ENCODE peak calls at places on chromosomes 6 and 20, in six cellular contexts. G, Y, M, K, Z and I are unnamed samples.

GRCh38 chr6:95133578-95133977 is 443.8 kb upstream of the MANEA start:
- DNase-seq in K (no peak), M (no peak), G (no peak), Z (no peak), Y (no peak), I (no peak)

GRCh38 chr6:81747327-81747726 is 5.2 kb downstream of the TENT5A start:
- DNase-seq in K (no peak), Y (no peak), M (no peak), G (no peak), Z (no peak), I (no peak)

GRCh38 chr6:80742481-80742880 is 636.0 kb downstream of the BCKDHB start:
- DNase-seq in G (no peak), Y (no peak), K (peak), Z (no peak), M (no peak), I (peak)

GRCh38 chr20:669573-669972 is 6.0 kb downstream of the SCRT2 start:
- DNase-seq in Z (no peak), G (no peak), M (no peak), Y (no peak), K (no peak), I (no peak)

GRCh38 chr6:140912686-140913085 is 1220.0 kb upstream of the GJE1 start:
- DNase-seq in M (no peak), K (no peak), G (no peak), Z (no peak), Y (no peak), I (no peak)

GRCh38 chr20:48406462-48407235 is 421.1 kb downstream of the PREX1 start:
- DNase-seq in Z (no peak), M (no peak), K (no peak), Y (no peak), G (no peak), I (no peak)

GRCh38 chr20:53080969-53081871 is 109.1 kb downstream of the TSHZ2 start:
- DNase-seq in G (no peak), Y (no peak), K (no peak), M (peak), Z (peak), I (no peak)

GRCh38 chr6:36078159-36078558 is 50.6 kb downstream of the MAPK14 start:
- DNase-seq in Z (no peak), K (no peak), M (no peak), Y (no peak), G (no peak), I (no peak)

GRCh38 chr6:43331876-43332275 is 23.2 kb upstream of the CRIP3 start:
- DNase-seq in K (no peak), Z (no peak), M (no peak), Y (no peak), G (no peak), I (no peak)

GRCh38 chr6:134373282-134373922 is 55.5 kb upstream of the SGK1 start:
- DNase-seq in Z (peak), K (peak), M (peak), Y (no peak), G (no peak), I (no peak)

GRCh38 chr6:4358414-4359107 is 223.2 kb upstream of the ECI2 start:
- DNase-seq in G (peak), M (peak), Z (peak), K (peak), Y (peak), I (peak)

GRCh38 chr6:36357872-36358234 is 21.2 kb upstream of the BNIP5 start:
- DNase-seq in Z (no peak), M (no peak), G (no peak), K (no peak), Y (no peak), I (peak)

GRCh38 chr6:41502607-41503434 is 43.4 kb upstream of the FOXP4 start:
- DNase-seq in Z (no peak), K (peak), M (no peak), G (peak), Y (no peak), I (no peak)

GRCh38 chr6:88004707-88005106 is 42.9 kb upstream of the SPACA1 start:
- DNase-seq in Y (no peak), G (no peak), K (no peak), Z (no peak), M (no peak), I (no peak)

GRCh38 chr6:158327216-158327615 is 15.0 kb downstream of the TULP4 start:
- DNase-seq in G (no peak), K (no peak), Z (no peak), M (no peak), Y (no peak), I (no peak)

GRCh38 chr20:44089987-44090674 is 96.9 kb downstream of the JPH2 start:
- DNase-seq in M (peak), Y (peak), Z (peak), G (no peak), K (no peak), I (peak)

GRCh38 chr6:39880521-39881048 is 53.7 kb downstream of the MOCS1 start:
- DNase-seq in K (no peak), Y (no peak), M (no peak), Z (no peak), G (no peak), I (no peak)

GRCh38 chr6:17601389-17601703 is 1.2 kb downstream of the FAM8A1 start:
- DNase-seq in Y (no peak), M (no peak), G (no peak), Z (no peak), K (no peak), I (no peak)

GRCh38 chr6:17602888-17603287 is 2.8 kb downstream of the FAM8A1 start:
- DNase-seq in M (no peak), Y (no peak), K (no peak), Z (no peak), G (no peak), I (no peak)

GRCh38 chr6:17600527-17601388 is 656 bp downstream of the FAM8A1 start:
- DNase-seq in G (peak), M (peak), K (peak), Z (peak), Y (peak), I (peak)

GRCh38 chr6:17596085-17596484 is 4.0 kb upstream of the FAM8A1 start:
- DNase-seq in Z (no peak), M (no peak), G (no peak), K (no peak), Y (no peak), I (no peak)

DNA sequence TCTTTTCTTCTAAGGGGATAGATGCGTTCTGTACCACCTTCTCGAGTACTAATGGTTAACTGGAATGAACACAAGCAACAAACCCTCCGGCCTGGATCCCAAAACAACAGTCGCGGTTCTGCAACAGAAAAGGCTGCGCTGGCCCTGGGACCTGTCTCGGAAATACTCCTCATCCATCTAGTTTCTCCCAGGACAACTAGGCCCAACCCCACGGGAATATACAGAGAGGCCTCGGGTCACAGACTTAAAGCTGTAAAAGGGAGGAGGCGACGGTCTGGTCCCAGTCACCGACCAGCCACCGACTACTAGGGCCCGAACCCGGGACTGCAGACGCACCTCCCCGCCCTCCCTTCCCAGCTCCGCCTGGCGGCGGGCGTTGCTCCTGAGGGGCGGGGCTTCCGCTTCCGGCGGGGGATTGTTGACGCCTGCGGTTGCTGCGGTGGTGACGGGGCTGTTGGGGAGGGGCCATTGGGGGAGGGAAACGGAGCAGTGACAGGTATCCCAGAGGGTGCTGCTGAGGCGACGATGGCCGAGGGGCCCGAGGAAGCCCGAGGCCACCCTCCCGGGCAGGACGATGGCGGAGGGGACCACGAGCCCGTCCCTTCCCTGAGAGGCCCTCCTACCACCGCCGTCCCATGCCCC is at the start of gene FAM8A1:
- DNase-seq in Y (peak), Z (peak), G (peak), K (peak), M (peak), I (peak)
- TF ChIP-seq POLR2A in Y (no peak), Z (peak), G (peak), K (no peak), M (peak), I (peak)

DNA sequence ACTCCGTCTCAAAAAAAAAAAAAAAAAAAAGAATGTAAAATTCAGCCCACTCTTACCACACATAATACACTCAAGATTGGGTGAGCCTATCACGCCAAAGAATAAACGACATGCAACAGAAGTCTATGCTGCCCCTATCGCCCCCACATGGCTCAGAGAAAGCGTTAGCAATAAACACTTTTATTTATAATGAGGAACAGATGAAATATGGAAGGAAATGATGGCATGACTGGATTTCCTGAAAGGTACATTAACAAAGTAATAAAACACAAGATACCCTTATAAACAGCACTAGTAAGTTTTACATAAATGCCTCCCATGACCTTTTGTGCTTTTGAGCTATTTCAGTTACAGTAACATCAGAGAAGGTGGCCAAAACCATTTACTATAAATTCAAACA is 71.5 kb upstream of the SCAF8 start:
- DNase-seq in Y (no peak), K (no peak), M (no peak), G (no peak), Z (no peak), I (peak)
- TF ChIP-seq POLR2A in Y (no peak), K (no peak), M (no peak), G (no peak), Z (no peak), I (no peak)

DNA sequence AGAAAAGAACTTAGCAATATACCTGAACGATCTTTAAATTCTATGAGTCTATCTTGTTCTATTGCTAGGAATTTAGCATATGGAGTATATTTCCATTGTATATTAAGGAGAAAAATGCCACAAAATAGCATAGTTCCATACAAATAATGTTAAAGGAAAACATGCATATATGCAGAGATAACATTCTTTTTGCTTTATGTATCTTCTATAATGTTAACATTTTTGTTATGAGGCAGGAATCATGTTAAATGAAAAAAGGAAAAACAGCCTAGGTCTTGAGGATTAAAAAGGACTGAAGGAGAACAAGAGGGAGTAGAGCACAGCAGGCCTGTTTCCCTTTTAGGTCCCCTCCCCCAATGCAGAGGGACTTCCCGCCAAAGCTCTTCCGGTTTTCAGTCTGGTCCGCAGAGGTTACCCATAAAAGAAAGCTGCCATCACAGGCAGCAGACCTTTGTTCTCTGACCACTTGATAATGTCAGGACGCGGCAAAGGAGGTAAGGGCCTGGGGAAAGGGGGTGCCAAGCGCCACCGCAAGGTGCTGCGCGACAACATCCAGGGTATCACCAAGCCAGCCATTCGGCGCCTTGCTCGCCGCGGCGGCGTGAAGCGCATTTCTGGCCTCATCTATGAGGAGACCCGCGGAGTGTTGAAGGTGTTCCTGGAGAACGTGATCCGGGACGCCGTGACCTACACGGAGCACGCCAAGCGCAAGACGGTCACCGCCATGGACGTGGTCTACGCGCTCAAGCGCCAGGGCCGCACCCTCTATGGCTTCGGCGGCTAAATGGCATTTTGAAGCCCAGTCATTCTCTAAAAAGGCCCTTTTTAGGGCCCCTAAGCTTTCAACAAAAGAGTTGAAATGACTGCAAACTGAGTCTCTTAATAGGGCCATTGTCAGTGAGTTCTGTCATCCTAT is 108.4 kb upstream of the PRSS16 start:
- DNase-seq in G (no peak), Y (no peak), K (peak), M (peak), Z (peak), I (peak)
- TF ChIP-seq POLR2A in G (no peak), Y (no peak), K (no peak), M (no peak), Z (peak), I (peak)

GRCh38 chr20:35652641-35653429 is 11.9 kb downstream of the CPNE1 start:
- DNase-seq in M (no peak), Y (no peak), Z (no peak), K (no peak), G (no peak), I (no peak)
- TF ChIP-seq POLR2A in M (no peak), Y (no peak), Z (no peak), K (no peak), G (no peak), I (no peak)

DNA sequence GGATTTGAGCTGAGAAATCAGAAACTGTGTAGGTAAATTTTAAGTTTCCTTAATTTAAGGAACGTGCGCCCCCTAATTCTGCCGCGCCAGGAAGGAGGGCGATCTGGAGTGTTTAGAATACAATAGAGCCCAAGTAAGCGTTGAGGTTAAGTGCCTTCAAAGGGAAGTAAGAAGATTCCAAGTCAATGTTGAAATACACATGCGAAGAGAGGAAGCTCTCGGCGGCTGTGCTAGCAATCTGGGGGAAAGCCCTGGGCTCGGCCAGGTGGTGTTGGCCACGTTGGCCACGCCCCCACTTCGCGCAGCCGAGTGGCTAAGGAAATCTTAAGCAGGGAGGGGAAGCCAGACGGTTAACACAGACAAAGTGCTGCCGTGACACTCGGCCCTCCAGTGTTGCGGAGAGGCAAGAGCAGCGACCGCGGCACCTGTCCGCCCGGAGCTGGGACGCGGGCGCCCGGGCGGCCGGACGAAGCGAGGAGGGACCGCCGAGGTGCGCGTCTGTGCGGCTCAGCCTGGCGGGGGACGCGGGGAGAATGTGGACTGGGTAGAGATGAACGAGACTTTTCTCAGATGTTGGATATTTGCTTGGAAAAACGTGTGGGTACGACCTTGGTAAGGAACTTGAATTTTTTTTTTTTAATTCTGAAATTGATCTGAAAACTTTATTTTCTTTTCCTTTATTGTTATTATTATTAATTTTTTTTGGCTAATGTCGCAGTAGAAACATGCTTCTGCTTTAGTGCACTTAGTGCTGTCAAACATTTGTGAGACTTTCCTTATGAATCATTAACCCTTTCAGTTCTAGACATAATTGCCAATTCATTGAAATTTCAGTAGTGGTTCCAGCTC is at the start of gene PRDM1:
- DNase-seq in Z (peak), Y (peak), G (peak), K (peak), M (peak), I (peak)
- TF ChIP-seq POLR2A in Z (peak), Y (no peak), G (peak), K (no peak), M (peak), I (no peak)

GRCh38 chr6:30689022-30689865 is 1.5 kb downstream of the NRM start:
- DNase-seq in M (no peak), K (no peak), G (no peak), Z (no peak), Y (no peak), I (no peak)

GRCh38 chr6:30691208-30691872 is 556 bp upstream of the NRM start:
- DNase-seq in G (no peak), Y (no peak), M (no peak), Z (no peak), K (no peak), I (no peak)

GRCh38 chr6:30689985-30690384 is 799 bp downstream of the NRM start:
- DNase-seq in K (no peak), Y (no peak), G (no peak), M (no peak), Z (no peak), I (no peak)

GRCh38 chr6:30688569-30688968 is 2.1 kb upstream of the PPP1R18 start:
- DNase-seq in Z (peak), Y (no peak), K (no peak), M (no peak), G (no peak), I (no peak)

DNA sequence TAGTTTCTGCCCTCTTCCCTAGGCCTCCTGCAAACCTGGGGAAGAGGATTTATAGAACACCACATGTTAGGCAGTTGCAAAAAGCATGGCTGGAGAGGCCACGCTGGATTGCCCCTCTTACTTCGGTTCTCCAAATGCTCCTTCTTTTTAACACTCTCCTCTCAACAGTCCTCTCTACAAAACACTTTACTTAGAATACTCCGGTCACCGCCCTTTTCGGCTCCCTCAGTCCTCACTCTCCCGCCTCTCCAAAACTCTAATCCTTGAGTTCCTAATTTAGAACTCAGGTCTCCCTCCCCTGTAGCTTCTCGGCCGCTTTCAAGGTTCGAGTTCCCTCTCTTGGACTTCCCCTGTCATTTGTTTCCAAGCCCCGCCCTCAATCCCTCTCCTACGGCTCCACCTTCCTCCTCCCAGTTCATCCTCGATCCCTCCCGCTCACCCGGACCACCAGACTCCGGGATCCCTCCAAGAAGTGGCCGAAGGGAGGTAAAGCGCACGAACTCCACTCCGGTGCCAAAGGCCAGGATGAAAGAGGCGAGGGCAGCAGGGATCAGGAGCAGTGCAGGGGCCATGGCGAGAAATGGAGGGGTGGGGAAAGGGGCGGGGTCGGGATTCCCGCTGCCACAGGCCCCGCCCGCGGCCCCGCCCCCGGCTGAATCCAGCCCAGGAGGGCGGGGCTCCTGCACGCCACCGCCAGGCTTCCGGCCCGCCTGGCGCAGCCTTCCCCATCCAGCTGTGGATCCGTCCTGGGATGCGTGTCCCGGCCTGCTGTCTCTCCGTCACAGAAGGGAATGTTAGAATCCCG is at the start of gene NRM:
- DNase-seq in Y (peak), M (peak), G (peak), Z (peak), K (peak), I (peak)
- TF ChIP-seq POLR2A in Y (no peak), M (no peak), G (no peak), Z (peak), K (no peak), I (peak)

GRCh38 chr6:126335210-126335609 is 4.7 kb upstream of the CENPW start:
- DNase-seq in G (no peak), K (no peak), M (no peak), Y (no peak), Z (no peak), I (no peak)

GRCh38 chr6:126344181-126344580 is 4.3 kb downstream of the CENPW start:
- DNase-seq in Y (no peak), M (no peak), G (no peak), Z (no peak), K (no peak), I (no peak)

GRCh38 chr6:126337323-126337722 is 2.6 kb upstream of the CENPW start:
- DNase-seq in K (no peak), M (peak), Z (no peak), G (no peak), Y (no peak), I (no peak)

GRCh38 chr6:126341126-126341525 is 1.2 kb downstream of the CENPW start:
- DNase-seq in M (no peak), Y (no peak), K (no peak), Z (no peak), G (no peak), I (no peak)

GRCh38 chr6:126339796-126340750 is at the start of gene CENPW:
- DNase-seq in K (peak), G (peak), Y (peak), Z (peak), M (peak), I (peak)
- TF ChIP-seq POLR2A in K (no peak), G (no peak), Y (no peak), Z (no peak), M (no peak), I (peak)